ENCODE peak calls at places on chromosomes 13 and 19, in five cellular contexts. X is heart right ventricle, C is left ventricle myocardium inferior, B is A549, A is tibial nerve. I is an unnamed sample. For H3K4me1, the result is how much of the 10 kb centered on the place peaks cover.

GRCh38 chr13:48511621-48512232 is 21.2 kb downstream of the RCBTB2 start:
- DNase-seq in C (no peak), A (no peak), B (no peak), X (no peak), I (no peak)

GRCh38 chr13:45718063-45718462 is 15.9 kb downstream of the CBY2 start:
- DNase-seq in A (no peak), X (no peak), C (no peak), B (peak), I (no peak)

GRCh38 chr19:50803633-50804419 is 13.6 kb downstream of the ACP4 start:
- DNase-seq in C (no peak), X (no peak), A (no peak), B (no peak), I (no peak)

GRCh38 chr19:39841041-39841440 is 5.1 kb downstream of the FBL start:
- DNase-seq in B (no peak), A (no peak), C (no peak), X (no peak), I (no peak)

GRCh38 chr13:106570354-106570822 is 2.5 kb upstream of the ARGLU1 start:
- DNase-seq in C (peak), X (no peak), A (peak), B (peak), I (peak)

GRCh38 chr13:97855570-97855970 is 97.9 kb upstream of the IPO5 start:
- DNase-seq in B (peak), C (no peak), A (peak), X (peak), I (no peak)

GRCh38 chr19:33686687-33687541 is 65.2 kb downstream of the CHST8 start:
- DNase-seq in A (no peak), B (no peak), X (no peak), C (no peak), I (peak)

GRCh38 chr19:40867701-40868100 is 14.3 kb downstream of the CYP2A7 start:
- DNase-seq in B (no peak), C (no peak), A (no peak), X (no peak), I (no peak)

GRCh38 chr19:37551123-37551993 is 43.2 kb downstream of the ZNF571 start:
- DNase-seq in B (no peak), X (peak), A (no peak), C (peak), I (peak)

GRCh38 chr19:57280913-57281425 is 684 bp downstream of the ZNF460 start:
- DNase-seq in X (no peak), B (peak), A (no peak), C (no peak), I (peak)

GRCh38 chr19:1979642-1980041 is 35.9 kb downstream of the BTBD2 start:
- DNase-seq in A (no peak), C (no peak), B (no peak), X (no peak), I (no peak)

GRCh38 chr19:51029718-51030117 is 3.3 kb upstream of the KLK11 start:
- DNase-seq in X (no peak), C (no peak), B (no peak), A (no peak), I (no peak)

GRCh38 chr19:47492571-47493377 is 8.8 kb upstream of the KPTN start:
- DNase-seq in B (no peak), X (no peak), C (no peak), A (no peak), I (peak)

GRCh38 chr13:46639033-46639981 is 86.3 kb downstream of the LRCH1 start:
- DNase-seq in B (no peak), C (no peak), A (no peak), X (no peak), I (no peak)

GRCh38 chr19:1616396-1616795 is 11.1 kb upstream of the UQCR11 start:
- DNase-seq in A (no peak), C (no peak), X (peak), B (no peak), I (no peak)

GRCh38 chr19:58328999-58329398 is 2.2 kb downstream of the ZSCAN22 start:
- DNase-seq in B (no peak), X (no peak), A (no peak), C (no peak), I (no peak)

GRCh38 chr19:31589109-31589508 is 239.9 kb upstream of the TSHZ3 start:
- DNase-seq in X (no peak), B (no peak), C (no peak), A (no peak), I (no peak)

GRCh38 chr19:16457954-16458331 is 13.8 kb downstream of the EPS15L1 start:
- DNase-seq in C (peak), X (no peak), B (no peak), A (no peak), I (no peak)

GRCh38 chr13:91185294-91185863 is 162.1 kb upstream of the MIR17HG start:
- DNase-seq in C (no peak), B (no peak), X (no peak), A (no peak), I (no peak)

GRCh38 chr19:3670258-3670795 is 29.9 kb downstream of the PIP5K1C start:
- DNase-seq in B (no peak), C (peak), A (peak), X (peak), I (no peak)

GRCh38 chr19:54029930-54030490 is 33.7 kb downstream of the VSTM1 start:
- DNase-seq in B (peak), C (peak), X (peak), A (peak), I (peak)

GRCh38 chr13:111853766-111854165 is 213.2 kb upstream of the SOX1 start:
- DNase-seq in B (no peak), A (no peak), C (no peak), X (no peak), I (no peak)

GRCh38 chr13:25242956-25243355 is 44.3 kb downstream of the MTMR6 start:
- DNase-seq in X (no peak), A (no peak), C (no peak), B (no peak), I (no peak)

GRCh38 chr13:46035066-46035465 is 17.5 kb downstream of the ZC3H13 start:
- DNase-seq in A (no peak), B (no peak), C (no peak), X (no peak), I (no peak)

GRCh38 chr19:28706693-28707092 is 506.3 kb downstream of the UQCRFS1 start:
- DNase-seq in C (no peak), B (no peak), A (no peak), X (no peak), I (no peak)

GRCh38 chr13:79782541-79783216 is 301.7 kb downstream of the NDFIP2 start:
- DNase-seq in B (no peak), A (no peak), X (peak), C (peak), I (peak)

GRCh38 chr19:38037151-38037611 is 130.2 kb downstream of the SIPA1L3 start:
- DNase-seq in X (no peak), B (no peak), C (no peak), A (no peak), I (no peak)

GRCh38 chr13:19185865-19186645 is 4.4 kb upstream of the TUBA3C start:
- DNase-seq in C (no peak), A (no peak), X (no peak), B (no peak), I (no peak)

DNA sequence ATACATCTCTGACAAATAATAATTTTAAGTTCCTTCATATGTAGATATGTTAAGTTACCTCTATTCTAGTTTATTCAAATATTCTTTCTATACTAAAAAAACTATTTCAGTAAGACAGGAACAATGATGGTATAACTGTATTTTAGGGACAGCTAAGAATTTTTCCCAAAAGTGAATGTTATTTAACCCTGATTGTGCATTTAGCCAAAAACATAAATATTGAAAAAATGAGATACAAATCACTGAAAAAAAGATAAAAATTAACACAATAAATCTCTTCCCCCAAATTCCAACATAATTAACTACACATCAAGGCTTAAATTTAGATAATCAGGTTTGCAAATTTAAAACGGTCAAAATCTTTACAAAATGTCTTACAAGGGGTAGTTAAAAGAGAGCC is 58.1 kb downstream of the KCNRG start:
- DNase-seq in B (no peak), X (no peak), C (no peak), A (no peak), I (no peak)
- H3K4me1 ChIP-seq in B (half or more), X (under half), C (under half), A (under half), I (under half)

GRCh38 chr13:33109801-33110200 is 93.6 kb downstream of the KL start:
- DNase-seq in A (no peak), C (no peak), X (no peak), B (no peak), I (peak)
- H3K4me1 ChIP-seq in A (under half), C (half or more), X (under half), B (under half), I (under half)

GRCh38 chr19:56116606-56117005 is 4.5 kb downstream of the ZNF787 start:
- DNase-seq in A (no peak), X (no peak), B (no peak), C (no peak), I (no peak)
- H3K4me1 ChIP-seq in A (under half), X (under half), B (under half), C (half or more), I (half or more)

GRCh38 chr19:18418034-18418724 is 1.0 kb upstream of the SSBP4 start:
- DNase-seq in X (no peak), B (no peak), A (no peak), C (no peak), I (peak)
- H3K4me1 ChIP-seq in X (under half), B (half or more), A (under half), C (half or more), I (under half)

DNA sequence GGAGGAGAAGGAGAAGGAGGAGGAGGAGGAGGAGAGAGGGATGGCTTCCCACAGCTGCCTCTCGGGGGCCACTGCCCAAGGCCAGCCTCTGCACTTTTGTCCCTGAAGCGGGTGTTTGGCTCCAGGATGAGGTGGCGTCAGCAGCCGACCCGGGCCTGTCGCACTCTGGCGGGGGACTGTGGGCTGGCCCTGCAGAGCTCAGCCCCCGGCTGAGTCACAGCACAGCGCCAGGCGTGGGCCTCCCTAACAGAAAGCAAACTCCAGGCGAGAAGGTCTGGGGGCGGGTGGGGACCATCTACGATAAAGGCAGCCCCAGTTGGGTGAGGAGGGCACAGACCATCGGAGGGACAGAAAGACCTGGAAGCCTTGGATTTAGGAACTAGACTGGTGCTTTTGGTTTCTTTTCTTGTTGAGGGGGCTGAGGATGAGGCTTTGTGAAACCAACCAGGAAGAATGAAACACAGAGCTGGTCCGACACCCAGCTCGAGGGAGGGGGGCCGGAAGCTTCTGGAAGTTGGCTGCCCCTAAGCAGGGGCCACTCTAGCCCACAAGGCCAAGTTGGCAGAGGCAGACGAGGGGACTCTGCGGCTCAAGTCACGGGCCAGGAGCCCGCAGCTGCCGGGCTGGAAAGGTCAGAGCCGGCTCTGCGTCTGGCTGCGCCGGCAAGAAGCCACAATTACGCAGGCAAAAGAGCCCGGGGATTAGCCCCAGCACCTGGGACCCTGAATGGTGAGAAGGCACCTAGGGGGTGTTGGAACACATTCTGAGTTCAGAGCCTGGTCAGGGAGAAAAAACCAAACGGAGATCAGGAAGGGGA is 18.2 kb downstream of the LSM4 start:
- DNase-seq in X (peak), B (no peak), A (peak), C (peak), I (peak)
- H3K4me1 ChIP-seq in X (under half), B (half or more), A (half or more), C (half or more), I (under half)

GRCh38 chr19:49713236-49713845 is 22.4 kb downstream of the CPT1C start:
- DNase-seq in X (no peak), A (no peak), B (no peak), C (no peak), I (no peak)
- H3K4me1 ChIP-seq in X (under half), A (under half), B (under half), C (under half), I (under half)